ENCODE peak calls at places on chromosomes 11 and 22, in four cellular contexts. G is stimulated activated CD4-positive, alpha-beta T cell treated with anti-CD3 and anti-CD28 coated beads, Interleukin-15, amount 100 ng/mL, for 48 hours; P is ELF-1; I is GM23338. X is an unnamed sample.

GRCh38 chr22:36644333-36644757 is 59.2 kb downstream of the CACNG2 start:
- DNase-seq in P (peak; percentile 78), G (peak; percentile 4), I (peak; percentile 93), X (no peak)

GRCh38 chr11:6799402-6799801 is at the start of gene OR6A2:
- DNase-seq in I (no peak), G (no peak), P (no peak), X (no peak)

GRCh38 chr11:105937331-105937730 is 84.7 kb downstream of the MSANTD4 start:
- DNase-seq in G (no peak), I (no peak), P (no peak), X (no peak)

GRCh38 chr11:8928981-8929615 is 3.6 kb downstream of the C11orf16 start:
- DNase-seq in I (no peak), P (no peak), G (no peak), X (no peak)

GRCh38 chr22:48838376-48838775 is 989.3 kb downstream of the BRD1 start:
- DNase-seq in G (no peak), I (no peak), P (no peak), X (no peak)

GRCh38 chr22:19811211-19811621 is 43.5 kb downstream of the GNB1L start:
- DNase-seq in G (no peak), I (no peak), P (no peak), X (peak; percentile 27)

GRCh38 chr22:44247346-44247745 is 65.4 kb downstream of the SHISAL1 start:
- DNase-seq in P (no peak), I (no peak), G (no peak), X (no peak)

GRCh38 chr22:41350087-41350486 is 31.7 kb upstream of the TEF start:
- DNase-seq in I (no peak), G (no peak), P (no peak), X (no peak)

GRCh38 chr11:93494341-93494740 is 48.9 kb downstream of the SMCO4 start:
- DNase-seq in G (no peak), P (no peak), I (no peak), X (no peak)

GRCh38 chr22:50477923-50478322 is 3.1 kb upstream of the SBF1 start:
- DNase-seq in P (peak; percentile 58), G (no peak), I (no peak), X (no peak)

GRCh38 chr11:1959786-1960185 is 12.7 kb downstream of the MRPL23 start:
- DNase-seq in I (no peak), G (no peak), P (no peak), X (no peak)

GRCh38 chr22:22655452-22656108 is 11.2 kb downstream of the GGTLC2 start:
- DNase-seq in P (no peak), G (no peak), I (no peak), X (no peak)

GRCh38 chr11:62536301-62536957 is 10.2 kb downstream of the AHNAK start:
- DNase-seq in G (no peak), I (peak; percentile 53), P (no peak), X (no peak)

GRCh38 chr11:132717824-132718223 is 814.5 kb downstream of the OPCML start:
- DNase-seq in P (no peak), I (no peak), G (no peak), X (no peak)